ENCODE peak calls at places on chromosome 10, in six cellular contexts. A is GM23248; E is M059J; Q is stimulated activated naive CD8-positive, alpha-beta T cell treated with anti-CD3 and anti-CD28 coated beads, Interleukin-15, Interleukin-2, amounts not matched to agents 100 U/mL and 50 U/mL, for 24 hours; V is GM04503; D is stimulated activated CD4-positive, alpha-beta T cell treated with anti-CD3 and anti-CD28 coated beads, Interleukin-12 subunit alpha, Interleukin-12 subunit beta, amount 100 ng/mL, for 48 hours. Y is an unnamed sample.

GRCh38 chr10:44389150-44389549 is 4.3 kb upstream of the CXCL12 start:
- DNase-seq in A (no peak), E (no peak), Q (no peak), V (no peak), D (no peak), Y (no peak)

GRCh38 chr10:70903262-70903921 is 15.0 kb upstream of the PCBD1 start:
- DNase-seq in A (peak), E (peak), Q (peak), V (no peak), D (peak), Y (peak)

GRCh38 chr10:27819781-27820531 is 74.3 kb upstream of the MKX start:
- DNase-seq in A (peak), E (peak), Q (no peak), V (peak), D (no peak), Y (peak)

GRCh38 chr10:80938920-80939319 is 401.2 kb downstream of the SH2D4B start:
- DNase-seq in A (no peak), E (no peak), Q (no peak), V (no peak), D (no peak), Y (no peak)

GRCh38 chr10:73588656-73589055 is 2.5 kb downstream of the USP54 start:
- DNase-seq in A (peak), E (no peak), Q (no peak), V (no peak), D (no peak), Y (peak)

GRCh38 chr10:67385089-67385488 is 310.9 kb downstream of the CTNNA3 start:
- DNase-seq in A (no peak), E (no peak), Q (no peak), V (no peak), D (no peak), Y (no peak)

GRCh38 chr10:28874210-28874609 is 196.9 kb downstream of the BAMBI start:
- DNase-seq in A (no peak), E (no peak), Q (no peak), V (no peak), D (no peak), Y (no peak)

GRCh38 chr10:124736491-124737136 is 7.6 kb downstream of the FAM53B start:
- DNase-seq in A (peak), E (no peak), Q (no peak), V (no peak), D (no peak), Y (peak)

GRCh38 chr10:71819985-71820384 is 31.1 kb downstream of the PSAP start:
- DNase-seq in A (no peak), E (no peak), Q (no peak), V (no peak), D (no peak), Y (no peak)

GRCh38 chr10:22554481-22555182 is 159.7 kb downstream of the PIP4K2A start:
- DNase-seq in A (peak), E (no peak), Q (no peak), V (peak), D (no peak), Y (peak)

GRCh38 chr10:74967850-74968620 is 141.6 kb downstream of the KAT6B start:
- DNase-seq in A (no peak), E (no peak), Q (no peak), V (no peak), D (no peak), Y (peak)

GRCh38 chr10:113709221-113709838 is 29.6 kb downstream of the CASP7 start:
- DNase-seq in A (peak), E (peak), Q (no peak), V (peak), D (no peak), Y (peak)

GRCh38 chr10:124291009-124291671 is 127.6 kb downstream of the OAT start:
- DNase-seq in A (no peak), E (no peak), Q (peak), V (no peak), D (no peak), Y (no peak)

GRCh38 chr10:48509974-48510692 is 94.7 kb downstream of the ARHGAP22 start:
- DNase-seq in A (no peak), E (peak), Q (no peak), V (no peak), D (no peak), Y (no peak)

GRCh38 chr10:2121315-2121714 is 384.0 kb upstream of the ADARB2 start:
- DNase-seq in A (no peak), E (no peak), Q (no peak), V (no peak), D (no peak), Y (no peak)

GRCh38 chr10:110398419-110399162 is 93.9 kb upstream of the SMNDC1 start:
- DNase-seq in A (peak), E (peak), Q (no peak), V (peak), D (no peak), Y (peak)

GRCh38 chr10:124721295-124722052 is 22.7 kb downstream of the FAM53B start:
- DNase-seq in A (no peak), E (no peak), Q (no peak), V (no peak), D (no peak), Y (no peak)

GRCh38 chr10:113000876-113001598 is 51.0 kb downstream of the TCF7L2 start:
- DNase-seq in A (peak), E (peak), Q (no peak), V (no peak), D (no peak), Y (no peak)

GRCh38 chr10:70380350-70381135 is 1.9 kb downstream of the LRRC20 start:
- DNase-seq in A (no peak), E (no peak), Q (no peak), V (no peak), D (no peak), Y (no peak)

GRCh38 chr10:123301077-123301875 is 147.1 kb downstream of the BUB3 start:
- DNase-seq in A (peak), E (peak), Q (no peak), V (no peak), D (no peak), Y (peak)

GRCh38 chr10:93579089-93579488 is 12.6 kb downstream of the FFAR4 start:
- DNase-seq in A (no peak), E (peak), Q (no peak), V (no peak), D (no peak), Y (no peak)

GRCh38 chr10:12549297-12549696 is 199.9 kb downstream of the CAMK1D start:
- DNase-seq in A (no peak), E (peak), Q (no peak), V (no peak), D (no peak), Y (no peak)

GRCh38 chr10:117134084-117135025 is 3.7 kb downstream of the VAX1 start:
- DNase-seq in A (peak), E (no peak), Q (peak), V (no peak), D (no peak), Y (no peak)

Y was measured in fibroblast of the aortic adventitia.